ENCODE peak calls at places on chromosomes 4 and X, in five cellular contexts. C, U, B, L and W are unnamed samples.

GRCh38 chr4:100008048-100008447 is 58.0 kb upstream of the H2AZ1 start:
- DNase-seq in C (no peak), U (no peak), B (no peak), L (no peak), W (no peak)

GRCh38 chrX:130260316-130260715 is 8.4 kb downstream of the ZNF280C start:
- DNase-seq in U (no peak), L (no peak), C (no peak), B (peak; percentile 24), W (peak; percentile 4)

GRCh38 chr4:179941911-179942310 is 2301.3 kb upstream of the TENM3 start:
- DNase-seq in U (no peak), L (no peak), B (no peak), C (no peak), W (no peak)

GRCh38 chr4:150818129-150818528 is 197.0 kb downstream of the LRBA start:
- DNase-seq in L (no peak), C (no peak), U (no peak), B (no peak), W (no peak)

GRCh38 chr4:62706423-62706822 is 1506.3 kb downstream of the ADGRL3 start:
- DNase-seq in U (no peak), L (no peak), B (no peak), C (no peak), W (no peak)

GRCh38 chr4:33890841-33891240 is 2353.5 kb downstream of the ARAP2 start:
- DNase-seq in L (no peak), C (no peak), B (no peak), U (no peak), W (no peak)

GRCh38 chr4:181611033-181611711 is 632.0 kb upstream of the TENM3 start:
- DNase-seq in L (no peak), U (no peak), C (no peak), B (no peak), W (no peak)

GRCh38 chr4:146275370-146275769 is 61.0 kb downstream of the REELD1 start:
- DNase-seq in C (no peak), B (no peak), L (no peak), U (no peak), W (no peak)

GRCh38 chr4:181676546-181676945 is 566.7 kb upstream of the TENM3 start:
- DNase-seq in C (no peak), L (no peak), U (no peak), B (no peak), W (no peak)

GRCh38 chr4:105719214-105719613 is 10.6 kb downstream of the GSTCD start:
- DNase-seq in B (no peak), C (no peak), L (no peak), U (peak; percentile 44), W (no peak)

GRCh38 chr4:187663076-187663475 is 332.5 kb upstream of the ZFP42 start:
- DNase-seq in U (no peak), L (no peak), C (no peak), B (no peak), W (no peak)

GRCh38 chrX:10988653-10989052 is 122.5 kb upstream of the HCCS start:
- DNase-seq in B (no peak), L (no peak), C (no peak), U (no peak), W (no peak)

GRCh38 chr4:20984011-20984836 is 284.0 kb downstream of the PACRGL start:
- DNase-seq in L (peak; percentile 10), B (no peak), C (no peak), U (no peak), W (no peak)

GRCh38 chr4:129062580-129062979 is 30.8 kb downstream of the SCLT1 start:
- DNase-seq in C (no peak), U (no peak), L (no peak), B (no peak), W (no peak)

GRCh38 chrX:145003443-145003842 is 243.9 kb upstream of the SPANXN1 start:
- DNase-seq in C (no peak), U (no peak), L (no peak), B (no peak), W (no peak)

GRCh38 chr4:40990202-40990898 is 224.0 kb downstream of the APBB2 start:
- DNase-seq in B (no peak), L (no peak), C (peak; percentile 53), U (peak; percentile 25), W (peak; percentile 73)

DNA sequence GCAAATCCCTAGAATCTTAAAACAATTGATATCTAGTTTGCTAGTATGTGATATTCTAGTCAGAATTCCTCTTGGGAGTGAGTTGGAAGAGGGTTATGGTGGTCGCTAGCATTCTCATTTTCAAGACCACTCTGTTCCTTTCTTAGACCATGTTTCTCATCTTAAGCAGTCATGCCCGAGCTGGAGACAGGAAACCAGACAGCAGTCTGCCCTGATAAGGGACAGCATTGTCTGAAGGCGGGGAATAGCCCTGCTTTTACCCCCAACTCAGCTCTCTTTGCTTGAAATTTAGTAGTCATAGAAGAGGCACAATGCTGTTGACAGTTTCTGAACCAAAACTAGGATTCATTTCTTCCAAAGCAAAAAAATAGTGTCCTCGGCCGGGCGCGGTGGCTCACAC is 5.2 kb downstream of the KLF3 start:
- DNase-seq in L (no peak), C (no peak), B (no peak), U (no peak), W (no peak)
- H3K9ac ChIP-seq in L (no peak overlapping the region), C (peak overlapping the region; percentile 22), B (peak overlapping the region; percentile 91), U (peak overlapping the region; percentile 44), W (no peak overlapping the region)

DNA sequence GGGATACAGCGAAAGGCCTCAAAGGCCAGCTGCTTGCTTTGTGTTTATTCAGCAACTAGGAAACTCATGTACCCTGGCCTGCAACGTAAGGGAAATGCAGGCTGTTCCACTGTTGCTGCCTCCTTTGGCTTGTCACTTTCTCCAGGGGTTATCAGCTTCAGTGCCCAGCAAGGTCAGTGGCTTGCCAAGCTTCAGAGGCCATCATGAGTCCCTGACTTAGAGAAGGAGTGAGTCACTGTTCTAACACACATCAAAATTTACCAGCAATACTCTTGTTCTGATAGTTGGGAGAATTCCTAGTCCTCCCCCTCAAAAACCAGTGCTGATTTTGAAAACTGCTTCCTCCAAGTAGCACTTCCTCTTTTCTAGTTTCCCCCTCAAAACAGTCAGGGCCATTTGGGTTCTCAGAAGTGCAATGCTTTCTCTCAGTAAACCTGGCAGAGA is 250.8 kb downstream of the ARHGAP24 start:
- DNase-seq in U (no peak), L (no peak), B (peak; percentile 10), C (peak; percentile 60), W (no peak)
- TF ChIP-seq ZNF274 in U (no peak), L (no peak), B (no peak), C (no peak), W (no peak)

DNA sequence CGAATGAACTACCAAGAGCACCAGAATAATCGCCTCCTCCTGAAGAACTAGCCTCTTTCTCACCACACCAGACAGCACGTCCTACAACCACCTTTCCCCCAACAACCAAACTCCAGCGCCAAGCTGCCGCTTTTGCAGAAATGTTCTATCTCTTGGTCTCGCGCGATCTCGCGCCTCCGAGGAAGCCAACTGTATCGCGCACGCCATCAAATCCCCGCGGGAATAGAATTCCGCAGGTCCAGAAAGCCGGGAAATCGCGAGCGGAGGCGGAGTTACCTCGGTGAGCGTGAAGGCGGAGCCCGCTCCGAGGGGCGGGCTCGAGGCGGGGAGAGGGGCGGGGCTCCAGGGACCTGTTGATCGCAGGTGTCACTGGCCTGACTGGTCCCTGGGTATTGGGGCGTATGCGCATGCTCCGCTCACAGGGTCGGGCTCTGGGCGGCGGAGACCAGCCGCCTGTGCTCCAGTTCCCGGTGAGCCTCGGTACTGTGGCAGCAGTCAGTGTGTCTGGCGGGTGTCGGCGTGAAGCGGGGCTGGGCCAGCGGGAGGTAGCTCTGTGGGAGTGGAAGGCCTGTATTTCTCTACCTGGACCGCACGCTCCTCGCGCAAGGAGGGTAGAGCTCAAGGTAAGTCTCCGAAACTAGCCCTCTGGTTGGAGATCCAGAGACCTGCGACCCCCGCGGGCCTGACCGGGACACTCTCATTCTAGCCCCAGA is at the start of gene USP53:
- DNase-seq in C (peak; percentile 71), U (peak; percentile 94), B (peak; percentile 97), L (peak; percentile 97), W (peak; percentile 98)
- TF ChIP-seq CEBPB in C (no peak), U (no peak), B (no peak), L (no peak), W (no peak)

DNA sequence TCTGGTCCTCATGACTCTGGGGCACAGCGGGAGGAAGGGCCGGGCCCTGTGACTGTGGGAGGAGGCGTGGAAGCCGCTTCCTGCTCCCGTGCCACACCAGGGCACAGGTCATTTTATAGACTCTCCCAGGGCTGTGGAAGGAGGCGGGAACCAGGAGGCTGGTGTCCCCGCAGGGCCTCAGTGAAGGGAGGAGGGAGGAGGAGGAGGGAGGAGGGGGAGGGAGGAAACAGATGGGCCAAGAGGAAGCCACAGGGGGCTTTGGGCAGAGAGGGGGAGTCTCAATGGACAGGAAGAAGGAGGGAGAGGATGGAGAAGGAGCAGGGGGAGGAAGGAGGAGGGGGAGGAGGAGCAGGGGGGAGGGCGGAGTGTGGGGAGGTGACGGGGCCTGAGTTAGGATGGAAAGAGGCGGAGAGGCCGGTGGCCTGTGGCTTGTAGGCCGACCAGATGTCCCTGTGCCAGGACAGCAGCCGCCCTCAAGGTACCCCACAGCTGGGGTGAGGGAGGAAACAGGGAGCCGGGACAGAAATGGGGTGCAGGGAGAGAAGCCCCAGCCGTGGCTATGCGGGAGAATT is 6.2 kb upstream of the PLCXD1 start:
- DNase-seq in B (no peak), C (no peak), U (peak; percentile 67), L (no peak), W (no peak)
- H3K9ac ChIP-seq in B (no peak overlapping the region), C (no peak overlapping the region), U (peak overlapping the region; percentile 94), L (no peak overlapping the region), W (no peak overlapping the region)

DNA sequence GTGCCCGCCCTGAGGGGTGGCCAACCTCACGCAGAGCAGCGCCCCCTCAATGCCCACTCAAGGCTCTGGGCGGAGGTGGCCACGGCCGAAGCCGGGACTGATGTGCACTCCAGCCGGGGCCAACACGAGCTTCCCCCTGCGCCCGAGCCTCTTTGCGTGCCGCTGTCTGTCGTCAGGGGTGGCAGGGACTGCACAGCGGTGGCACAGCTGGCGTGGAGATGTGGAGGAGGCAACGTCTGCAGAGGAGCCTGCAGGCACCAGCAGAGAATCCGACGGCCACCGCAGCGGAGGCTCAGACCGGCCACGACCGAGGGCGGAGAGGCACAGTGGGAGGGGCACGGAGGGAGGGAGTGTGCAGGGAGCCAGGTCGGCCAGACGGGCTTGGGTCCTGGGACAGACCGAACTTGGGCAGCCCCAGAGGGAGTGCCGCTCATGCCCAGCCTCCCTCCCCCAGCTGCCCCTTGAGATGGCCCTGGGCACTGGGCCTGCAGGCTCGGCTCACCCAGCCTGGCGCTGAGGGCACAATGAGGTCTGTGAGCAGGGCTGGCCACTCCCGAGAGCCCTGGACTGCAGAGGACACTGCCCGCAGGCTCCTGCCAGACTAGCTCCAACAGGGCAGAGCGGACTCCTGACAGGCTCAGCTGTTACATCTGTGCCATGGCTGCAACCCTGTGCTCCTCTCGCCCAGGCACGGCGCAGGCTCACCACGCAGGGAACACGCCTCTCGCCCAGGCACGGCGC is 46.5 kb upstream of the CPLX1 start:
- DNase-seq in B (no peak), C (no peak), L (no peak), U (no peak), W (no peak)
- TF ChIP-seq ZNF274 in B (no peak), C (no peak), L (no peak), U (no peak), W (no peak)

GRCh38 chr4:2860391-2861348 is 17.0 kb downstream of the ADD1 start:
- DNase-seq in C (no peak), U (peak; percentile 95), B (no peak), L (no peak), W (no peak)
- TF ChIP-seq CEBPB in C (no peak), U (no peak), B (no peak), L (no peak), W (no peak)